ENCODE peak calls at places on chromosomes 6 and 20, in five cellular contexts. G is AG04450, D is adrenal gland, R is neuronal stem cell, N is NT2/D1. X is an unnamed sample. For H3K27me3, the result is how much of the 10 kb centered on the place peaks cover.

GRCh38 chr6:106538145-106538544 is 91.2 kb downstream of the RTN4IP1 start:
- DNase-seq in G (no peak), D (no peak), R (no peak), N (no peak), X (no peak)

GRCh38 chr20:10863337-10864060 is 189.7 kb upstream of the JAG1 start:
- DNase-seq in G (peak), D (peak), R (no peak), N (no peak), X (no peak)

GRCh38 chr6:161395832-161396231 is 122.0 kb upstream of the AGPAT4 start:
- DNase-seq in G (no peak), D (no peak), R (no peak), N (no peak), X (no peak)

GRCh38 chr20:32263398-32263954 is 14.0 kb upstream of the KIF3B start:
- DNase-seq in G (no peak), D (no peak), R (no peak), N (no peak), X (no peak)

GRCh38 chr6:36347635-36348034 is 10.9 kb upstream of the BNIP5 start:
- DNase-seq in G (no peak), D (no peak), R (no peak), N (no peak), X (no peak)

GRCh38 chr6:43800746-43801488 is 30.9 kb downstream of the VEGFA start:
- DNase-seq in G (no peak), D (no peak), R (no peak), N (no peak), X (peak)

GRCh38 chr6:21992178-21992967 is 304.5 kb downstream of the PRL start:
- DNase-seq in G (no peak), D (no peak), R (no peak), N (no peak), X (no peak)

GRCh38 chr6:31568537-31568961 is 3.5 kb upstream of the LTA start:
- DNase-seq in G (no peak), D (no peak), R (no peak), N (no peak), X (peak)

GRCh38 chr20:16518068-16518783 is 55.0 kb downstream of the KIF16B start:
- DNase-seq in G (peak), D (peak), R (peak), N (peak), X (no peak)

GRCh38 chr6:100998111-100998510 is 117.0 kb upstream of the ASCC3 start:
- DNase-seq in G (no peak), D (no peak), R (no peak), N (no peak), X (no peak)

GRCh38 chr20:41632896-41633295 is 14.7 kb upstream of the CHD6 start:
- DNase-seq in G (no peak), D (no peak), R (no peak), N (no peak), X (no peak)

GRCh38 chr6:16849280-16850210 is 88.3 kb upstream of the ATXN1 start:
- DNase-seq in G (peak), D (peak), R (no peak), N (no peak), X (no peak)

GRCh38 chr6:95973976-95974375 is 41.8 kb upstream of the FUT9 start:
- DNase-seq in G (no peak), D (no peak), R (no peak), N (no peak), X (no peak)

GRCh38 chr6:11459002-11459658 is 78.4 kb upstream of the TMEM170B start:
- DNase-seq in G (no peak), D (no peak), R (no peak), N (no peak), X (no peak)

GRCh38 chr6:167726043-167726442 is 100.7 kb upstream of the AFDN start:
- DNase-seq in G (no peak), D (no peak), R (no peak), N (no peak), X (peak)

GRCh38 chr6:127299522-127300240 is 33.0 kb downstream of the RNF146 start:
- DNase-seq in G (no peak), D (no peak), R (no peak), N (no peak), X (no peak)
- H3K27me3 ChIP-seq in G (under half), D (under half), R (under half), N (under half), X (under half)

GRCh38 chr6:98335594-98335993 is 498.8 kb upstream of the POU3F2 start:
- DNase-seq in G (no peak), D (no peak), R (no peak), N (no peak), X (no peak)
- H3K27me3 ChIP-seq in G (under half), D (under half), R (under half), N (under half), X (under half)

GRCh38 chr20:62537649-62538292 is 62.0 kb upstream of the GATA5 start:
- DNase-seq in G (no peak), D (no peak), R (no peak), N (no peak), X (no peak)

GRCh38 chr20:62534526-62535221 is 58.9 kb upstream of the GATA5 start:
- DNase-seq in G (no peak), D (no peak), R (no peak), N (no peak), X (no peak)

GRCh38 chr20:62536731-62537401 is 61.1 kb upstream of the GATA5 start:
- DNase-seq in G (no peak), D (no peak), R (no peak), N (no peak), X (no peak)

GRCh38 chr20:62535282-62535811 is 59.6 kb upstream of the GATA5 start:
- DNase-seq in G (no peak), D (no peak), R (no peak), N (no peak), X (no peak)

DNA sequence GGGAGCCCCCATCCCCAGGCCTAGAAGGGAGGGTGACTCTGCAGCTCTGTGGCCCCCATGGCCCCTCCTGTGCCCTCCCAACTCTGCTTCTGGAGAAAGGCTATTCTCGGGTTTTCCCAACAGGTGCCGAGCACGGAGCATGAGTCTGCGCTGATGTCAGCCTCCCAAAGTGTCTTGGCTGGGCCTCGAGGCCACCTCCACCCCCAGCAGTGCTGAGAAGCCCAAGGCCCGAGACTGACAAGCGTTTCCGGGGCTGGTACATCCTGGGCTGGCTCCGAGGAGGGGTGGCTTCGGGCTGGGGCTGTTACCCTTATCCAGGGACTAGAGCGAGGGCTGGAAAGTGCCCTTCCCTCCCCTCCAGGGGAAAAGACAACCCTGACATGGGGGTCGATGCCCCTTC is 60.2 kb upstream of the GATA5 start:
- DNase-seq in G (no peak), D (no peak), R (no peak), N (no peak), X (no peak)
- H3K27me3 ChIP-seq in G (under half), D (under half), R (half or more), N (under half), X (under half)

GRCh38 chr20:25394996-25395395 is 4.4 kb upstream of the ABHD12 start:
- DNase-seq in G (no peak), D (no peak), R (no peak), N (no peak), X (no peak)

GRCh38 chr20:25397827-25398226 is 7.2 kb upstream of the ABHD12 start:
- DNase-seq in G (no peak), D (no peak), R (no peak), N (no peak), X (no peak)

GRCh38 chr20:25399038-25399430 is 8.4 kb upstream of the ABHD12 start:
- DNase-seq in G (peak), D (peak), R (peak), N (peak), X (no peak)

GRCh38 chr20:25398363-25399037 is 7.9 kb upstream of the ABHD12 start:
- DNase-seq in G (no peak), D (no peak), R (no peak), N (no peak), X (no peak)

GRCh38 chr20:25397081-25397480 is 6.4 kb upstream of the ABHD12 start:
- DNase-seq in G (no peak), D (no peak), R (no peak), N (no peak), X (no peak)
- H3K27me3 ChIP-seq in G (under half), D (under half), R (under half), N (under half), X (under half)

GRCh38 chr6:29491574-29491973 is 3.8 kb upstream of the MAS1L start:
- DNase-seq in G (no peak), D (no peak), R (no peak), N (no peak), X (no peak)
- H3K27me3 ChIP-seq in G (under half), D (under half), R (under half), N (under half), X (under half)

GRCh38 chr20:5888051-5888450 is 62.3 kb downstream of the TRMT6 start:
- DNase-seq in G (no peak), D (no peak), R (no peak), N (no peak), X (no peak)
- H3K27me3 ChIP-seq in G (under half), D (under half), R (under half), N (under half), X (under half)

GRCh38 chr6:86937219-86938079 is at the start of gene HTR1E:
- DNase-seq in G (no peak), D (peak), R (peak), N (peak), X (no peak)

GRCh38 chr6:86934365-86934764 is 3.0 kb upstream of the HTR1E start:
- DNase-seq in G (no peak), D (no peak), R (no peak), N (no peak), X (no peak)

GRCh38 chr6:86942761-86943526 is 5.6 kb downstream of the HTR1E start:
- DNase-seq in G (no peak), D (no peak), R (no peak), N (peak), X (no peak)

GRCh38 chr6:86936834-86937218 is 502 bp upstream of the HTR1E start:
- DNase-seq in G (no peak), D (no peak), R (no peak), N (peak), X (no peak)

GRCh38 chr6:86938814-86939213 is 1.5 kb downstream of the HTR1E start:
- DNase-seq in G (no peak), D (no peak), R (no peak), N (no peak), X (no peak)
- H3K27me3 ChIP-seq in G (under half), D (under half), R (under half), N (under half), X (under half)

DNA sequence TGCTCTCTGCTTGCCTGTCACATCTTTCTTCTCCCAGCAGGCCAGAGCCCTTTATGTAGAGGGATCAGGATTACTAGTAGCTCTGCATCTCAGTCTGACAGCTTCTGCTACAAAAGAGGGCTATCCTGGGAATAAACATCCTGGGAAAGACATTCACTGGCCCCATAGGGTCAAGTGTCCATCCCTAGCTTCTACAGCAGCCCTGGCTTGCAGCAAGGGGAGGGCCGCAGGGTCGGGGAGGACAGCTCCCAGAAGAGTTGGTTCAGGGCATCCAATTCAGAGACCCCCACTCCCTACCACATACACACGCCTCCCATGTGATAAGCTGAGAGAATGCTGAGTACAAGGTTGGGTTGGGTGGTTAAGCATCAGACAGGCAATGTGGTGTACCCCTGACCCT is 154.1 kb upstream of the PDE10A start:
- DNase-seq in G (no peak), D (no peak), R (no peak), N (no peak), X (no peak)
- H3K27me3 ChIP-seq in G (under half), D (under half), R (under half), N (under half), X (under half)

DNA sequence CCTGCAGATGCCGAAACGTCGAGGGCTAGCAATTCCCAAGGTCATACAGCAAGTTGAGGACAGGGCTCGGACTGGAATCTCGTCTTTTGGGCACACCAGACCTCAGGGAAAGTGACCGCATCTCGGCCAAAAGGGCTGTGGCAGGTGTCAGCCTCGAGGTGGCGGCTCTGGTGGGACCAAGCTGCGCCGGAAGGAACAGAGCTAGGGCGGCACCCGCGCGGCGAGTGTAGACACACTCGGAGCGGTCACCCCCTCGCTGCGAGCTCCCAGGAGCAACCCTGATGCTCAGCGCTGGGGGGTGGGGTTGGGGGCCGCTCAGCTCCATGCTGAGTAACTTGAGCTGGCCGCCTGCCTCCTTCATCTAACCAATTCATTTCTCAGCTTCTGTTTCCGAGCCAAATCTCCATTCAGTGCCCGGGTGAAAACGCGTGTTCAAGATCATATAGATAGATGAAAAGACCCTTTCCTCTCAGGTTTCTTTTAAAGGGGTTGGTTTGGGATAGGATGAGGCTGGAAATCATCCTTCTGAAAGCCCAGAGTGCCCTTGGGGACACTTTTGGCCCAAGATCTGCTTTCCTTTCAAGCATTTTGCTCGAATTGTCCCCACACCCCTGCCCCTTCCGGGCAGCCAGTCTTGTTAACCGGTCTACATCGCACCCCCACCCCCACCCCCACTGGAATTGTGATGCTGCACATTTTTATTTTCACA is 2.3 kb upstream of the TUBB2B start:
- DNase-seq in G (no peak), D (no peak), R (peak), N (no peak), X (no peak)
- H3K27me3 ChIP-seq in G (half or more), D (under half), R (under half), N (under half), X (half or more)

DNA sequence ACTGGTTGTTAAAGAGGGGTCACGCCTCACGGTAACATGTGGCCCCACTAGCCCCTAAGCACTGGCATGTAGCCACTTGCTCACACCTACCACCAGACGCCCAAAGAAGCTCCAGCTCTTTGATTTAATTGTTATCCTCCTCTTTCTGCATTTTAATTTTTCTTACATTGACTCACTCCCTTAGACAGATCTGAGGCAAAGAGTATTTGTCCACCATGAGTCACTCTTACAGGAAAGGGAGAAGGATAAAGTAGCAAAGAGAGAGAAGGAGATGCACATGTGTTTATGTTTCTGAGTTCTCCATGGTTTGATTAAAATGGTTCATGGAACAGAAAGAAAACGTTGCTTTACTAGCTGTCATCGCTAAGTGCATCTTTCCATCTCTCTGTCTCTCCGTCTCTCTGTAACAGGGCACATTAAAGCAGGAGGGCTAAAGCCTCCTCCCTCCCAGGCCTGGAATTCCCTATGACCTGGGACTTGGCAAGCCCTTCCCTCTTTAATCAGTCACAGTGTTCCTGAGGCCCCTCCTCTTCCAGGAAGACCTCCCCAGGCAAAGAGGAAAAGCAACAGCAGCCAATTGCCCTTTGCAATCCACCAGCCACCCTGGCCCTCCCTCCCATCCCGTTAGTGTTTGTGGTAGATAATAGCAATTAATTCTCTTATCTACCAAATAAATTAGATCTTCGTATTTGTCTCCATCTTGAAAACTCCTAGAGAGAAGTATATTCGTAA is 112.8 kb upstream of the TSHZ2 start:
- DNase-seq in G (no peak), D (peak), R (no peak), N (no peak), X (no peak)
- H3K27me3 ChIP-seq in G (under half), D (under half), R (under half), N (under half), X (under half)